ENCODE peak calls at places on chromosomes 3 and 15, in five cellular contexts. X is heart left ventricle, F is A549, G is upper lobe of left lung, J is Peyer's patch. T is an unnamed sample. For H3K4me1, the result is how much of the 10 kb centered on the place peaks cover.

GRCh38 chr15:77897896-77898406 is 179.6 kb downstream of the TBC1D2B start:
- DNase-seq in G (no peak), F (no peak), J (no peak), X (no peak), T (no peak)

GRCh38 chr15:97747342-97747741 is 213.2 kb upstream of the ARRDC4 start:
- DNase-seq in J (no peak), G (no peak), X (no peak), F (no peak), T (no peak)

GRCh38 chr3:19652336-19652735 is 281.7 kb downstream of the EFHB start:
- DNase-seq in J (no peak), G (no peak), F (no peak), X (no peak), T (no peak)

GRCh38 chr15:63194291-63194681 is 4.9 kb downstream of the RAB8B start:
- DNase-seq in X (no peak), J (no peak), F (no peak), G (no peak), T (no peak)

GRCh38 chr15:99197861-99198260 is 51.5 kb downstream of the TTC23 start:
- DNase-seq in G (no peak), X (no peak), J (no peak), F (no peak), T (no peak)

GRCh38 chr3:140323561-140323960 is 354.3 kb upstream of the TRIM42 start:
- DNase-seq in J (no peak), G (no peak), X (no peak), F (no peak), T (no peak)

GRCh38 chr15:28140062-28140461 is 40.9 kb upstream of the OCA2 start:
- DNase-seq in J (no peak), G (no peak), F (no peak), X (no peak), T (no peak)

GRCh38 chr3:73409405-73409804 is 215.3 kb downstream of the PDZRN3 start:
- DNase-seq in J (no peak), G (no peak), F (no peak), X (no peak), T (no peak)

GRCh38 chr3:182325213-182325941 is 467.9 kb upstream of the ATP11B start:
- DNase-seq in G (no peak), J (no peak), F (no peak), X (no peak), T (no peak)

GRCh38 chr3:193996641-193997089 is 139.3 kb upstream of the HES1 start:
- DNase-seq in X (no peak), G (peak), F (no peak), J (no peak), T (no peak)

GRCh38 chr15:90851945-90852344 is 16.4 kb upstream of the FURIN start:
- DNase-seq in F (no peak), G (no peak), X (no peak), J (no peak), T (no peak)

GRCh38 chr15:74438696-74439316 is 5.0 kb upstream of the SEMA7A start:
- DNase-seq in X (peak), J (peak), G (peak), F (peak), T (peak)

GRCh38 chr3:78242724-78243123 is 1202.8 kb downstream of the ROBO2 start:
- DNase-seq in F (no peak), G (no peak), J (no peak), X (no peak), T (no peak)

GRCh38 chr3:46935168-46935858 is 41.2 kb downstream of the CCDC12 start:
- DNase-seq in J (no peak), X (peak), F (peak), G (peak), T (peak)

GRCh38 chr15:65394280-65394789 is 16.5 kb upstream of the IGDCC3 start:
- DNase-seq in X (no peak), J (no peak), G (no peak), F (no peak), T (no peak)

GRCh38 chr3:34212175-34212574 is 413.7 kb downstream of the PDCD6IP start:
- DNase-seq in F (no peak), X (no peak), G (peak), J (no peak), T (no peak)

GRCh38 chr3:147415819-147416218 is 6.7 kb downstream of the ZIC1 start:
- DNase-seq in X (no peak), F (no peak), J (no peak), G (no peak), T (no peak)

GRCh38 chr15:90231028-90232017 is 2.4 kb downstream of the CIB1 start:
- DNase-seq in G (peak), J (peak), X (no peak), F (no peak), T (peak)

GRCh38 chr15:58546635-58547627 is 115.1 kb downstream of the LIPC start:
- DNase-seq in X (peak), F (peak), G (no peak), J (no peak), T (peak)

GRCh38 chr3:51539291-51539891 is 872 bp downstream of the RAD54L2 start:
- DNase-seq in G (peak), J (no peak), F (peak), X (no peak), T (peak)

GRCh38 chr15:74050127-74050526 is 32.2 kb downstream of the GOLGA6A start:
- DNase-seq in X (no peak), G (no peak), J (no peak), F (no peak), T (no peak)

GRCh38 chr15:31392761-31393401 is 66.2 kb downstream of the KLF13 start:
- DNase-seq in J (no peak), G (no peak), X (peak), F (no peak), T (peak)

GRCh38 chr3:10137178-10137577 is 4.4 kb upstream of the VHL start:
- DNase-seq in X (no peak), F (no peak), G (no peak), J (no peak), T (no peak)

GRCh38 chr3:86990171-86990733 is 697 bp downstream of the VGLL3 start:
- DNase-seq in G (no peak), F (no peak), X (no peak), J (no peak), T (peak)

GRCh38 chr3:112390783-112391641 is 58.1 kb downstream of the CD200 start:
- DNase-seq in J (no peak), X (no peak), G (no peak), F (no peak), T (no peak)

GRCh38 chr3:38021196-38021595 is 8.2 kb downstream of the PLCD1 start:
- DNase-seq in G (no peak), X (no peak), F (no peak), J (no peak), T (no peak)

GRCh38 chr3:151880326-151880725 is 6.9 kb downstream of the SUCNR1 start:
- DNase-seq in F (no peak), G (no peak), X (no peak), J (no peak), T (no peak)

GRCh38 chr3:177213806-177214528 is 16.7 kb upstream of the TBL1XR1 start:
- DNase-seq in F (no peak), X (no peak), G (no peak), J (no peak), T (no peak)

GRCh38 chr3:9810357-9810726 is 280 bp downstream of the TTLL3 start:
- DNase-seq in J (no peak), F (no peak), X (no peak), G (no peak), T (no peak)

GRCh38 chr3:26061947-26062346 is 272.1 kb downstream of the OXSM start:
- DNase-seq in X (no peak), G (no peak), F (no peak), J (no peak), T (no peak)

GRCh38 chr3:26099692-26100091 is 309.8 kb downstream of the OXSM start:
- DNase-seq in G (no peak), X (peak), J (no peak), F (no peak), T (no peak)

GRCh38 chr15:40443255-40443654 is 2.5 kb downstream of the BAHD1 start:
- DNase-seq in J (no peak), G (peak), F (no peak), X (no peak), T (no peak)

GRCh38 chr3:39318311-39318710 is 11.2 kb upstream of the CCR8 start:
- DNase-seq in X (no peak), G (no peak), J (no peak), F (no peak), T (no peak)

GRCh38 chr15:44028349-44028748 is 166.7 kb downstream of the FRMD5 start:
- DNase-seq in F (no peak), J (no peak), G (no peak), X (no peak), T (no peak)

GRCh38 chr3:126111566-126112475 is 27.9 kb upstream of the SLC41A3 start:
- DNase-seq in G (peak), X (no peak), J (no peak), F (no peak), T (no peak)

GRCh38 chr3:141795719-141796435 is 32.7 kb downstream of the GRK7 start:
- DNase-seq in J (peak), F (no peak), G (peak), X (peak), T (peak)

GRCh38 chr3:119831941-119832371 is 50.1 kb downstream of the NR1I2 start:
- DNase-seq in F (no peak), G (no peak), J (no peak), X (no peak), T (no peak)

GRCh38 chr3:156691920-156692319 is 17.5 kb downstream of the TIPARP start:
- DNase-seq in J (no peak), G (no peak), F (no peak), X (no peak), T (no peak)

GRCh38 chr15:69615756-69616155 is 163.1 kb downstream of the RPLP1 start:
- DNase-seq in G (no peak), X (no peak), J (no peak), F (no peak), T (no peak)

GRCh38 chr15:81923561-81924350 is 122.1 kb downstream of the MEX3B start:
- DNase-seq in J (no peak), X (no peak), G (no peak), F (no peak), T (no peak)

GRCh38 chr3:79898907-79899306 is 131.1 kb upstream of the ROBO1 start:
- DNase-seq in F (no peak), G (no peak), J (no peak), X (no peak), T (no peak)
- H3K4me1 ChIP-seq in F (under half), G (under half), J (under half), X (under half), T (under half)

GRCh38 chr3:149269687-149270086 is 48.1 kb upstream of the CP start:
- DNase-seq in F (no peak), G (no peak), X (no peak), J (no peak), T (no peak)

GRCh38 chr3:149267565-149267964 is 45.9 kb upstream of the CP start:
- DNase-seq in G (no peak), J (peak), X (no peak), F (no peak), T (no peak)

GRCh38 chr3:149270180-149270579 is 48.6 kb upstream of the CP start:
- DNase-seq in J (no peak), X (no peak), G (no peak), F (no peak), T (no peak)

GRCh38 chr3:149263856-149264255 is 42.2 kb upstream of the CP start:
- DNase-seq in J (no peak), G (no peak), F (no peak), X (no peak), T (no peak)

GRCh38 chr3:149266733-149267132 is 45.1 kb upstream of the CP start:
- DNase-seq in G (no peak), F (no peak), J (no peak), X (no peak), T (no peak)
- TF ChIP-seq POLR2A in G (no peak), F (no peak), J (no peak), X (no peak), T (no peak)

GRCh38 chr3:62822905-62823304 is 52.3 kb downstream of the CADPS start:
- DNase-seq in J (no peak), X (no peak), F (no peak), G (no peak), T (no peak)
- H3K4me1 ChIP-seq in J (under half), X (under half), F (under half), G (under half), T (under half)

GRCh38 chr3:124837730-124838186 is 49.4 kb downstream of the ITGB5 start:
- DNase-seq in J (no peak), F (peak), X (peak), G (peak), T (peak)
- TF ChIP-seq POLR2A in J (no peak), F (no peak), X (no peak), G (no peak), T (no peak)

GRCh38 chr3:12624056-12624455 is 39.9 kb downstream of the RAF1 start:
- DNase-seq in J (no peak), G (no peak), F (no peak), X (no peak), T (no peak)

GRCh38 chr3:12618426-12618825 is 45.5 kb downstream of the RAF1 start:
- DNase-seq in J (no peak), F (no peak), G (no peak), X (no peak), T (no peak)

GRCh38 chr3:12620729-12621128 is 43.2 kb downstream of the RAF1 start:
- DNase-seq in G (no peak), J (no peak), X (no peak), F (no peak), T (no peak)

GRCh38 chr3:12620305-12620704 is 43.6 kb downstream of the RAF1 start:
- DNase-seq in G (no peak), F (no peak), J (no peak), X (no peak), T (no peak)

DNA sequence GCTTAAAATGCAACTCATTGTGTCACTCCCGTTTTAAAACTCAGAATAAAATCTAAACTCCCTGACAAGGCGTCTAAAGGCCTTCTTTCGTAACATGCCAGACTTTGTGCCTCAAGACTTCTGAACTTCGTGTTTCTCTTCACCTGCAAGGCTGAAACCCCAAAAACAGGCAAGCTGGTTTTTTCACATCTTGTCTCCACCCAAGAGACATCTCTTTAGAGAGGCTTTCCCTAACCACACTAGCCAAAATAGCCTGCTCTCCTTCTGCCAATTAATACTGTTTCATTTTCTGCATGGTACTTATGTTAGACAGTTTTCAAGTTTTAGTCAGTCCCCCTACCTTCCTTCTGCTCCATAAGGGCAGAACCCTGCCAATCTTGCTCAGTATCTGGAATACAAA is 41.6 kb downstream of the RAF1 start:
- DNase-seq in X (no peak), J (no peak), F (no peak), G (no peak), T (no peak)
- H3K4me1 ChIP-seq in X (half or more), J (under half), F (under half), G (under half), T (under half)

T was measured in body of pancreas.